ENCODE peak calls at places on chromosomes 1 and 21, in seven cellular contexts. T is mesendoderm; U is CD4-positive, alpha-beta memory T cell; P is lower lobe of right lung; I is CD8-positive, alpha-beta T cell; O is hepatocyte; Z is PC-9. C is an unnamed sample. For H3K4me1, the result is how much of the 10 kb centered on the place peaks cover.

GRCh38 chr1:177495878-177496277 is 325.1 kb downstream of the BRINP2 start:
- DNase-seq in T (peak), U (no peak), P (no peak), I (no peak), O (no peak), Z (no peak), C (no peak)

GRCh38 chr1:28343405-28343804 is 14.6 kb downstream of the MED18 start:
- DNase-seq in T (peak), U (no peak), P (no peak), I (no peak), O (no peak), Z (no peak), C (peak)

GRCh38 chr1:154329551-154330131 is 4.3 kb downstream of the ATP8B2 start:
- DNase-seq in T (peak), U (no peak), P (no peak), I (peak), O (no peak), Z (no peak), C (no peak)

GRCh38 chr1:40983286-40983685 is 3.8 kb downstream of the CTPS1 start:
- DNase-seq in T (no peak), U (no peak), P (no peak), I (no peak), O (no peak), Z (no peak), C (no peak)

GRCh38 chr1:199272107-199272506 is 633.3 kb downstream of the PTPRC start:
- DNase-seq in T (no peak), U (no peak), P (no peak), I (no peak), O (peak), Z (peak), C (no peak)

GRCh38 chr1:35452086-35452485 is 105.1 kb downstream of the KIAA0319L start:
- DNase-seq in T (no peak), U (no peak), P (peak), I (no peak), O (peak), Z (no peak), C (no peak)

GRCh38 chr1:155967410-155968400 is 10.6 kb downstream of the ARHGEF2 start:
- DNase-seq in T (peak), U (no peak), P (no peak), I (peak), O (no peak), Z (no peak), C (no peak)

GRCh38 chr1:62954758-62955157 is 170.8 kb downstream of the ATG4C start:
- DNase-seq in T (no peak), U (no peak), P (no peak), I (no peak), O (no peak), Z (no peak), C (no peak)

GRCh38 chr1:95226781-95227660 is 7.0 kb upstream of the RWDD3 start:
- DNase-seq in T (no peak), U (no peak), P (no peak), I (no peak), O (no peak), Z (no peak), C (no peak)

GRCh38 chr1:5109652-5110051 is 455.2 kb downstream of the AJAP1 start:
- DNase-seq in T (no peak), U (no peak), P (no peak), I (no peak), O (no peak), Z (no peak), C (no peak)

GRCh38 chr1:110150330-110151174 is at the start of gene SLC6A17:
- DNase-seq in T (peak), U (no peak), P (no peak), I (no peak), O (peak), Z (peak), C (peak)

GRCh38 chr1:966135-966602 is at the start of gene PLEKHN1:
- DNase-seq in T (peak), U (no peak), P (no peak), I (no peak), O (peak), Z (peak), C (no peak)

GRCh38 chr1:17549384-17549783 is 9.9 kb downstream of the ARHGEF10L start:
- DNase-seq in T (peak), U (no peak), P (no peak), I (no peak), O (no peak), Z (no peak), C (no peak)

GRCh38 chr1:42922687-42923366 is 35.8 kb downstream of the SLC2A1 start:
- DNase-seq in T (peak), U (peak), P (no peak), I (peak), O (peak), Z (peak), C (peak)

GRCh38 chr1:218938259-218938658 is 235.4 kb upstream of the LYPLAL1 start:
- DNase-seq in T (no peak), U (no peak), P (no peak), I (no peak), O (no peak), Z (no peak), C (peak)

GRCh38 chr1:89170171-89171066 is 5.4 kb downstream of the GBP7 start:
- DNase-seq in T (no peak), U (no peak), P (no peak), I (no peak), O (no peak), Z (no peak), C (no peak)

GRCh38 chr1:203536981-203537455 is 43.1 kb downstream of the OPTC start:
- DNase-seq in T (no peak), U (no peak), P (peak), I (no peak), O (peak), Z (peak), C (no peak)

GRCh38 chr1:151254217-151255213 is at the start of gene PSMD4:
- DNase-seq in T (peak), U (peak), P (peak), I (peak), O (peak), Z (peak), C (peak)

GRCh38 chr1:116666747-116667576 is 571 bp downstream of the IGSF3 start:
- DNase-seq in T (peak), U (peak), P (no peak), I (peak), O (peak), Z (no peak), C (no peak)

GRCh38 chr1:62870148-62870547 is 86.2 kb downstream of the ATG4C start:
- DNase-seq in T (no peak), U (no peak), P (no peak), I (no peak), O (no peak), Z (no peak), C (no peak)

GRCh38 chr1:205360166-205360565 is 3.4 kb upstream of the KLHDC8A start:
- DNase-seq in T (no peak), U (no peak), P (no peak), I (no peak), O (no peak), Z (no peak), C (no peak)

GRCh38 chr1:10386761-10387482 is 11.9 kb upstream of the PGD start:
- DNase-seq in T (no peak), U (no peak), P (no peak), I (no peak), O (no peak), Z (no peak), C (no peak)

GRCh38 chr1:3501437-3501836 is 47.0 kb downstream of the ARHGEF16 start:
- DNase-seq in T (no peak), U (no peak), P (no peak), I (no peak), O (no peak), Z (no peak), C (no peak)

GRCh38 chr1:208047975-208048374 is 137.1 kb upstream of the CD34 start:
- DNase-seq in T (no peak), U (no peak), P (no peak), I (no peak), O (no peak), Z (no peak), C (no peak)

GRCh38 chr1:97348599-97349265 is 572.1 kb downstream of the DPYD start:
- DNase-seq in T (no peak), U (no peak), P (no peak), I (no peak), O (no peak), Z (no peak), C (no peak)

GRCh38 chr21:42187976-42188653 is 30.8 kb upstream of the ABCG1 start:
- DNase-seq in T (no peak), U (peak), P (peak), I (peak), O (no peak), Z (no peak), C (no peak)

DNA sequence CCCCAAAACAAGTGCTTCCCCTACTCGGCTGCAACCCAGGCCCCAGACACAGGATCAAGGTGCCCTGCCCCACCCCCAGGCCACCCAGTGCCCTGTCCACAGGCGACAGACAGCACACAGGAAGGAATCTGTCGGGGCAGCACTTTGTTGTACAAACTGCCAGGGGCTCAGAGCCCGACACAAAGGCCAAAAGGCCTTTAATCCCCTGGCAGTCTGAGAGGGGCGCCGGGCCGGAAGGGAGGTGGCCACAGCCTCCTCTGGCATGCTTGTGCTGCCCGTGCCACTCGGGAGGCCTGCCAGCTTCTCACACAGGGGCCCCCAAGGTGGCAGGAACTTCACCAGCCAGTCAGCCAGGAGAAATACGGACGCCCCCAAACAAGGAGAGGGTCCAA is 35.1 kb downstream of the HSPG2 start:
- DNase-seq in T (no peak), U (no peak), P (no peak), I (no peak), O (no peak), Z (no peak), C (no peak)
- H3K4me1 ChIP-seq in T (under half), U (under half), P (half or more), I (under half), O (under half), Z (under half), C (under half)

GRCh38 chr1:12148958-12149790 is 17.6 kb upstream of the TNFRSF1B start:
- DNase-seq in T (no peak), U (no peak), P (no peak), I (no peak), O (no peak), Z (no peak), C (no peak)
- H3K4me3 ChIP-seq in T (no peak), U (peak), P (no peak), I (no peak), O (no peak), Z (no peak), C (no peak)

GRCh38 chr1:51071291-51071690 is 30.7 kb upstream of the C1orf185 start:
- DNase-seq in T (no peak), U (no peak), P (no peak), I (no peak), O (no peak), Z (no peak), C (no peak)
- H3K4me1 ChIP-seq in T (under half), U (under half), P (under half), I (under half), O (under half), Z (under half), C (under half)

DNA sequence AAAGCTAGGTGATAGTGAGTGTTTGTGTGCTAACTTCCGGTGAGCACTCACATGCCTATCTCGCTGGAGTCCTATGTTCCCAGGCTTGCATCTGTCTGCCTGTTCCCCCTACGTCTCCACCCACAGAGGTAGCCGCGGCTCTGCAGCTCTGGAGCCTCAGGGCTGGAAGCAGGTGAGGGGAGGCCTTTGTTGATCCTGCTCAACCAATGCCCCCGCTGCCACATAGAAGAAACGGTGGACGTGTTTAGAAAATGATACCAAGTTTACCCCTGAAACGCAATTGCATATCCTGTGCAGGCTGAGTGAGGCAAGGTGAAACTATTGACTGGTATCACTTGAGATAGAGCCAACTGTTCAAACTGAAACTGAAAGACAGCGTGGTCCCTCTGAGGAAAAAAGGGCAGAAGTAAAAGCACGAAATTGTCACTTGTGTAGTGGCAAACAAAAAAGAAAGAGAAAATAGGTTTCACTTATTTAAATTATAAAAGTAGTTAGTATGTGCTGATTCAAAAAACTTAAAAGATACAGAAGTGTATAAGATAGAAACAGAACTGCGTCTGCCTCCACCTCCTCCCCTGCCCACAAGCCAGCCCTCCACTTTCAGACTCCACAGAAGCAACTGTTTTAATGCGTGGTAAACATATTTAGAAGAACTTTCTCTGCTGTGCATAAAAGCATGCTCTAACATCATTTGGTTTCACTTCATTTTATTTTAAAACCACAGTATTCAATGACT is 38.6 kb upstream of the ETS2 start:
- DNase-seq in T (no peak), U (peak), P (peak), I (peak), O (no peak), Z (peak), C (no peak)
- H3K4me3 ChIP-seq in T (no peak), U (peak), P (peak), I (peak), O (no peak), Z (peak), C (no peak)

GRCh38 chr1:32020338-32020737 is 6.7 kb downstream of the KHDRBS1 start:
- DNase-seq in T (no peak), U (no peak), P (no peak), I (no peak), O (no peak), Z (no peak), C (no peak)
- H3K4me1 ChIP-seq in T (under half), U (half or more), P (half or more), I (half or more), O (under half), Z (under half), C (under half)

GRCh38 chr1:170659404-170660035 is 4.4 kb upstream of the PRRX1 start:
- DNase-seq in T (peak), U (no peak), P (no peak), I (no peak), O (no peak), Z (no peak), C (no peak)
- H3K4me3 ChIP-seq in T (no peak), U (no peak), P (no peak), I (no peak), O (no peak), Z (no peak), C (no peak)

DNA sequence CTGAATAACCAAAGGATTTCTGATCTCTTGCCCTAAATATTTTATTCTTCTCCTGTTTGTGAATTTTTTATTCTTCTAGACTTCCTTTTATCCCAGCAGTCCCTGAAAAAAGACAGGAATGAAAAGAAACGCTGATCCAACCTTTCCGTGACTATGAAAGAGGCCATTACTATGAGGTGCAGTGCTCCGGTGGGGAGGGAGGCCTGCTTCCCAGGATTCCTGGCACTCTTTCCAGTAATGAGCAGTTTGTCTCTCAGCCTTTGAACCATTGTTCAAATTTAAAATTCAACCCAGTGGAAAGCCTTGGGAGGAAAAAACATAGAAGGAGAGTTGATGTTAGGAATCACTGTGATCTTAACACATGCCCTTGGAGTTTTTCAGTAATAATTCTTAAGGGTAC is 5.9 kb downstream of the IER5 start:
- DNase-seq in T (no peak), U (no peak), P (no peak), I (no peak), O (no peak), Z (no peak), C (no peak)
- H3K4me1 ChIP-seq in T (under half), U (under half), P (half or more), I (under half), O (under half), Z (under half), C (half or more)

GRCh38 chr1:168521391-168522000 is 22.3 kb downstream of the XCL2 start:
- DNase-seq in T (no peak), U (peak), P (no peak), I (no peak), O (no peak), Z (no peak), C (no peak)

GRCh38 chr1:168520832-168521231 is 23.0 kb downstream of the XCL2 start:
- DNase-seq in T (no peak), U (no peak), P (no peak), I (no peak), O (no peak), Z (no peak), C (no peak)

GRCh38 chr1:168520052-168520751 is 23.6 kb downstream of the XCL2 start:
- DNase-seq in T (peak), U (no peak), P (no peak), I (peak), O (no peak), Z (no peak), C (no peak)

GRCh38 chr1:168513656-168514404 is 30.0 kb downstream of the XCL2 start:
- DNase-seq in T (no peak), U (no peak), P (no peak), I (no peak), O (no peak), Z (no peak), C (no peak)

GRCh38 chr1:168518201-168518689 is 25.6 kb downstream of the XCL2 start:
- DNase-seq in T (no peak), U (no peak), P (no peak), I (no peak), O (no peak), Z (no peak), C (no peak)
- H3K4me3 ChIP-seq in T (no peak), U (no peak), P (no peak), I (no peak), O (no peak), Z (no peak), C (no peak)

DNA sequence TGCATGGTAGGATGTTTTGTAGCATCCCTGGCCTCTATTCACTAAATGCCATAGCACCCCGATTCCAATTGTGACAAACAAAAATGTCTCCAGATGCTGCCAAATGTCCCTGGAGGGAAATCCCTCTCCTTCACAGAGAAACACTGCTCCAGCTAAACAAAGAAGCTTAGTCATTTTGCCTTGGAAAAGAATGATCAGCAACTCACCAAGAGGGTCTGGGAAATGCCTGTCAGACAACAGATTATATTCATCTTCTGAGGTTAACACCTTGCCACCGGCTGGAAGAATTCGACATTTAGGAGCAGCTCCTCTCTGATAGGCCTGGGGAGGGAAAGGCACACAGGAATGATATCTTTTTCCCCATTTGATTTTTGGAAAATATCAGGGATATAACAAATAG is 84.4 kb downstream of the NIBAN1 start:
- DNase-seq in T (no peak), U (no peak), P (no peak), I (no peak), O (no peak), Z (no peak), C (no peak)
- H3K4me1 ChIP-seq in T (under half), U (half or more), P (under half), I (under half), O (under half), Z (under half), C (under half)

GRCh38 chr1:246773213-246773641 is 49.0 kb downstream of the SCCPDH start:
- DNase-seq in T (no peak), U (no peak), P (no peak), I (no peak), O (no peak), Z (no peak), C (no peak)
- H3K4me3 ChIP-seq in T (no peak), U (no peak), P (no peak), I (no peak), O (no peak), Z (no peak), C (no peak)

C was measured in SJSA1.